ENCODE peak calls at places on chromosomes 5 and 9, in eight cellular contexts. One of them, this sample, is unnamed.

GRCh38 chr9:93060746-93061259 is 2.3 kb downstream of the SUSD3 start:
- DNase-seq in activated CD4-positive, alpha-beta T cell treated with anti-CD3 and anti-CD28 coated beads for 1 hour: no peak
- DNase-seq in left ventricle myocardium superior: peak
- DNase-seq in stimulated activated CD8-positive, alpha-beta memory T cell treated with anti-CD3 and anti-CD28 coated beads, Interleukin-12 subunit alpha, Interleukin-12 subunit beta, amount 100 ng/mL, for 1 hour: no peak
- DNase-seq in skeletal muscle cell: no peak
- DNase-seq in lower lobe of right lung: peak
- DNase-seq in NCI-H2171: no peak
- DNase-seq in Right ventricle myocardium superior: no peak
- DNase-seq in this sample: no peak

GRCh38 chr9:137670391-137671195 is 51.8 kb downstream of the EHMT1 start:
- DNase-seq in skeletal muscle cell: no peak
- DNase-seq in stimulated activated CD8-positive, alpha-beta memory T cell treated with anti-CD3 and anti-CD28 coated beads, Interleukin-12 subunit alpha, Interleukin-12 subunit beta, amount 100 ng/mL, for 1 hour: no peak
- DNase-seq in Right ventricle myocardium superior: no peak
- DNase-seq in left ventricle myocardium superior: peak
- DNase-seq in lower lobe of right lung: no peak
- DNase-seq in activated CD4-positive, alpha-beta T cell treated with anti-CD3 and anti-CD28 coated beads for 1 hour: no peak
- DNase-seq in NCI-H2171: no peak
- DNase-seq in this sample: no peak

GRCh38 chr9:128061305-128061704 is 5.8 kb downstream of the NAIF1 start:
- DNase-seq in skeletal muscle cell: no peak
- DNase-seq in left ventricle myocardium superior: no peak
- DNase-seq in lower lobe of right lung: no peak
- DNase-seq in Right ventricle myocardium superior: no peak
- DNase-seq in NCI-H2171: no peak
- DNase-seq in stimulated activated CD8-positive, alpha-beta memory T cell treated with anti-CD3 and anti-CD28 coated beads, Interleukin-12 subunit alpha, Interleukin-12 subunit beta, amount 100 ng/mL, for 1 hour: no peak
- DNase-seq in activated CD4-positive, alpha-beta T cell treated with anti-CD3 and anti-CD28 coated beads for 1 hour: no peak
- DNase-seq in this sample: no peak

GRCh38 chr9:79812507-79813261 is 240.9 kb downstream of the TLE4 start:
- DNase-seq in activated CD4-positive, alpha-beta T cell treated with anti-CD3 and anti-CD28 coated beads for 1 hour: no peak
- DNase-seq in NCI-H2171: no peak
- DNase-seq in Right ventricle myocardium superior: no peak
- DNase-seq in lower lobe of right lung: no peak
- DNase-seq in left ventricle myocardium superior: no peak
- DNase-seq in skeletal muscle cell: no peak
- DNase-seq in stimulated activated CD8-positive, alpha-beta memory T cell treated with anti-CD3 and anti-CD28 coated beads, Interleukin-12 subunit alpha, Interleukin-12 subunit beta, amount 100 ng/mL, for 1 hour: no peak
- DNase-seq in this sample: no peak

GRCh38 chr5:65858316-65858715 is 68.1 kb upstream of the ERBIN start:
- DNase-seq in activated CD4-positive, alpha-beta T cell treated with anti-CD3 and anti-CD28 coated beads for 1 hour: no peak
- DNase-seq in NCI-H2171: no peak
- DNase-seq in skeletal muscle cell: no peak
- DNase-seq in stimulated activated CD8-positive, alpha-beta memory T cell treated with anti-CD3 and anti-CD28 coated beads, Interleukin-12 subunit alpha, Interleukin-12 subunit beta, amount 100 ng/mL, for 1 hour: no peak
- DNase-seq in left ventricle myocardium superior: no peak
- DNase-seq in lower lobe of right lung: no peak
- DNase-seq in Right ventricle myocardium superior: no peak
- DNase-seq in this sample: no peak

GRCh38 chr9:19174127-19174921 is 47.0 kb upstream of the PLIN2 start:
- DNase-seq in NCI-H2171: no peak
- DNase-seq in skeletal muscle cell: peak
- DNase-seq in left ventricle myocardium superior: peak
- DNase-seq in lower lobe of right lung: no peak
- DNase-seq in Right ventricle myocardium superior: peak
- DNase-seq in activated CD4-positive, alpha-beta T cell treated with anti-CD3 and anti-CD28 coated beads for 1 hour: no peak
- DNase-seq in stimulated activated CD8-positive, alpha-beta memory T cell treated with anti-CD3 and anti-CD28 coated beads, Interleukin-12 subunit alpha, Interleukin-12 subunit beta, amount 100 ng/mL, for 1 hour: no peak
- DNase-seq in this sample: peak

GRCh38 chr5:149038336-149039075 is 24.4 kb downstream of the SH3TC2 start:
- DNase-seq in NCI-H2171: no peak
- DNase-seq in Right ventricle myocardium superior: no peak
- DNase-seq in left ventricle myocardium superior: no peak
- DNase-seq in lower lobe of right lung: no peak
- DNase-seq in stimulated activated CD8-positive, alpha-beta memory T cell treated with anti-CD3 and anti-CD28 coated beads, Interleukin-12 subunit alpha, Interleukin-12 subunit beta, amount 100 ng/mL, for 1 hour: no peak
- DNase-seq in skeletal muscle cell: no peak
- DNase-seq in activated CD4-positive, alpha-beta T cell treated with anti-CD3 and anti-CD28 coated beads for 1 hour: no peak
- DNase-seq in this sample: no peak

GRCh38 chr5:78799254-78800017 is 150.9 kb upstream of the LHFPL2 start:
- DNase-seq in left ventricle myocardium superior: no peak
- DNase-seq in stimulated activated CD8-positive, alpha-beta memory T cell treated with anti-CD3 and anti-CD28 coated beads, Interleukin-12 subunit alpha, Interleukin-12 subunit beta, amount 100 ng/mL, for 1 hour: no peak
- DNase-seq in NCI-H2171: no peak
- DNase-seq in lower lobe of right lung: no peak
- DNase-seq in Right ventricle myocardium superior: no peak
- DNase-seq in skeletal muscle cell: no peak
- DNase-seq in activated CD4-positive, alpha-beta T cell treated with anti-CD3 and anti-CD28 coated beads for 1 hour: no peak
- DNase-seq in this sample: no peak

GRCh38 chr9:79719989-79720388 is 148.2 kb downstream of the TLE4 start:
- DNase-seq in stimulated activated CD8-positive, alpha-beta memory T cell treated with anti-CD3 and anti-CD28 coated beads, Interleukin-12 subunit alpha, Interleukin-12 subunit beta, amount 100 ng/mL, for 1 hour: no peak
- DNase-seq in Right ventricle myocardium superior: no peak
- DNase-seq in skeletal muscle cell: no peak
- DNase-seq in left ventricle myocardium superior: no peak
- DNase-seq in lower lobe of right lung: no peak
- DNase-seq in NCI-H2171: no peak
- DNase-seq in activated CD4-positive, alpha-beta T cell treated with anti-CD3 and anti-CD28 coated beads for 1 hour: no peak
- DNase-seq in this sample: no peak

GRCh38 chr5:135977375-135977928 is 22.7 kb upstream of the LECT2 start:
- DNase-seq in skeletal muscle cell: no peak
- DNase-seq in lower lobe of right lung: peak
- DNase-seq in activated CD4-positive, alpha-beta T cell treated with anti-CD3 and anti-CD28 coated beads for 1 hour: no peak
- DNase-seq in stimulated activated CD8-positive, alpha-beta memory T cell treated with anti-CD3 and anti-CD28 coated beads, Interleukin-12 subunit alpha, Interleukin-12 subunit beta, amount 100 ng/mL, for 1 hour: no peak
- DNase-seq in NCI-H2171: no peak
- DNase-seq in left ventricle myocardium superior: peak
- DNase-seq in Right ventricle myocardium superior: peak
- DNase-seq in this sample: no peak

GRCh38 chr9:111959960-111960359 is 63.3 kb downstream of the UGCG start:
- DNase-seq in skeletal muscle cell: peak
- DNase-seq in stimulated activated CD8-positive, alpha-beta memory T cell treated with anti-CD3 and anti-CD28 coated beads, Interleukin-12 subunit alpha, Interleukin-12 subunit beta, amount 100 ng/mL, for 1 hour: no peak
- DNase-seq in NCI-H2171: no peak
- DNase-seq in activated CD4-positive, alpha-beta T cell treated with anti-CD3 and anti-CD28 coated beads for 1 hour: no peak
- DNase-seq in left ventricle myocardium superior: no peak
- DNase-seq in Right ventricle myocardium superior: no peak
- DNase-seq in lower lobe of right lung: no peak
- DNase-seq in this sample: no peak

This sample was measured in SW480.